ENCODE peak calls at places on chromosomes 3 and 15, in six cellular contexts. F, P, N, O, K and J are unnamed samples.
A peak's percentile ranks its signal among the peaks of the same experiment; 100 is the strongest.

GRCh38 chr15:49678655-49679054 is 57.8 kb downstream of the DTWD1 start:
- DNase-seq in F (no peak), P (no peak), N (no peak), O (no peak), K (no peak), J (no peak)

GRCh38 chr3:113228969-113229368 is 17.6 kb downstream of the BOC start:
- DNase-seq in F (no peak), P (no peak), N (no peak), O (no peak), K (no peak), J (no peak)

GRCh38 chr3:129597792-129598381 is 8.6 kb downstream of the PLXND1 start:
- DNase-seq in F (peak; percentile 75), P (no peak), N (no peak), O (no peak), K (no peak), J (no peak)

GRCh38 chr15:35690698-35691116 is 144.7 kb upstream of the DPH6 start:
- DNase-seq in F (no peak), P (no peak), N (no peak), O (peak; percentile 39), K (no peak), J (no peak)

GRCh38 chr3:57158813-57159678 is 6.1 kb downstream of the IL17RD start:
- DNase-seq in F (no peak), P (no peak), N (no peak), O (no peak), K (no peak), J (no peak)

GRCh38 chr3:70554170-70554569 is 241.7 kb upstream of the MDFIC2 start:
- DNase-seq in F (no peak), P (no peak), N (no peak), O (no peak), K (no peak), J (no peak)

GRCh38 chr3:44280631-44281030 is 38.9 kb downstream of the TOPAZ1 start:
- DNase-seq in F (no peak), P (no peak), N (no peak), O (no peak), K (no peak), J (no peak)

GRCh38 chr3:131608741-131609140 is 106.0 kb upstream of the MRPL3 start:
- DNase-seq in F (no peak), P (no peak), N (no peak), O (no peak), K (no peak), J (no peak)

GRCh38 chr3:101133638-101134037 is 140.4 kb upstream of the ABI3BP start:
- DNase-seq in F (no peak), P (no peak), N (no peak), O (no peak), K (no peak), J (no peak)

GRCh38 chr3:162586591-162586990 is 1090.0 kb downstream of the OTOL1 start:
- DNase-seq in F (no peak), P (peak; percentile 48), N (no peak), O (no peak), K (no peak), J (no peak)

GRCh38 chr3:14761121-14761672 is 57.6 kb upstream of the FGD5 start:
- DNase-seq in F (no peak), P (no peak), N (no peak), O (no peak), K (no peak), J (no peak)

GRCh38 chr15:60396100-60396499 is 1.7 kb downstream of the ANXA2 start:
- DNase-seq in F (no peak), P (peak; percentile 69), N (no peak), O (no peak), K (no peak), J (no peak)

GRCh38 chr3:9088431-9089353 is 125.4 kb upstream of the RAD18 start:
- DNase-seq in F (no peak), P (no peak), N (no peak), O (peak; percentile 26), K (no peak), J (peak; percentile 26)

GRCh38 chr3:129587061-129587460 is 19.4 kb downstream of the PLXND1 start:
- DNase-seq in F (no peak), P (peak; percentile 40), N (no peak), O (no peak), K (peak; percentile 42), J (no peak)

GRCh38 chr3:56870436-56870835 is 68.7 kb upstream of the ARHGEF3 start:
- DNase-seq in F (no peak), P (no peak), N (peak; percentile 13), O (no peak), K (no peak), J (no peak)

GRCh38 chr15:43218908-43219706 is 1.7 kb downstream of the EPB42 start:
- DNase-seq in F (no peak), P (peak; percentile 20), N (no peak), O (no peak), K (no peak), J (no peak)

GRCh38 chr3:172063456-172064432 is 24.4 kb downstream of the FNDC3B start:
- DNase-seq in F (no peak), P (no peak), N (no peak), O (no peak), K (no peak), J (no peak)

GRCh38 chr3:32699429-32699828 is 14.4 kb downstream of the CNOT10 start:
- DNase-seq in F (no peak), P (no peak), N (no peak), O (no peak), K (no peak), J (no peak)

GRCh38 chr3:69320867-69321266 is 65.0 kb downstream of the FRMD4B start:
- DNase-seq in F (no peak), P (no peak), N (no peak), O (peak; percentile 38), K (no peak), J (peak; percentile 14)

GRCh38 chr3:125591116-125591755 is 4.1 kb downstream of the OSBPL11 start:
- DNase-seq in F (no peak), P (no peak), N (no peak), O (no peak), K (no peak), J (no peak)

GRCh38 chr15:65344909-65345275 is 32.9 kb downstream of the IGDCC3 start:
- DNase-seq in F (no peak), P (no peak), N (no peak), O (no peak), K (no peak), J (no peak)

GRCh38 chr15:56533741-56534416 is 68.9 kb upstream of the MNS1 start:
- DNase-seq in F (no peak), P (no peak), N (no peak), O (no peak), K (no peak), J (no peak)

GRCh38 chr3:69203631-69204314 is 81.4 kb upstream of the LMOD3 start:
- DNase-seq in F (no peak), P (no peak), N (no peak), O (no peak), K (no peak), J (no peak)

GRCh38 chr3:114464548-114464947 is 170.7 kb downstream of the TIGIT start:
- DNase-seq in F (no peak), P (no peak), N (no peak), O (no peak), K (no peak), J (no peak)

GRCh38 chr3:10017636-10018292 is 8.5 kb upstream of the FANCD2 start:
- DNase-seq in F (no peak), P (no peak), N (no peak), O (no peak), K (no peak), J (no peak)

GRCh38 chr15:63718590-63719035 is 115.1 kb downstream of the HERC1 start:
- DNase-seq in F (no peak), P (peak; percentile 59), N (peak; percentile 60), O (no peak), K (no peak), J (no peak)

GRCh38 chr3:50493086-50493485 is 10.3 kb downstream of the CACNA2D2 start:
- DNase-seq in F (no peak), P (no peak), N (no peak), O (no peak), K (no peak), J (no peak)

GRCh38 chr3:162034368-162034767 is 537.8 kb downstream of the OTOL1 start:
- DNase-seq in F (no peak), P (no peak), N (no peak), O (no peak), K (no peak), J (no peak)

GRCh38 chr3:86967062-86967461 is 23.9 kb downstream of the VGLL3 start:
- DNase-seq in F (no peak), P (no peak), N (no peak), O (no peak), K (no peak), J (no peak)
- TF ChIP-seq EP300 in F (no peak), P (no peak), N (no peak), O (no peak), K (no peak), J (no peak)

DNA sequence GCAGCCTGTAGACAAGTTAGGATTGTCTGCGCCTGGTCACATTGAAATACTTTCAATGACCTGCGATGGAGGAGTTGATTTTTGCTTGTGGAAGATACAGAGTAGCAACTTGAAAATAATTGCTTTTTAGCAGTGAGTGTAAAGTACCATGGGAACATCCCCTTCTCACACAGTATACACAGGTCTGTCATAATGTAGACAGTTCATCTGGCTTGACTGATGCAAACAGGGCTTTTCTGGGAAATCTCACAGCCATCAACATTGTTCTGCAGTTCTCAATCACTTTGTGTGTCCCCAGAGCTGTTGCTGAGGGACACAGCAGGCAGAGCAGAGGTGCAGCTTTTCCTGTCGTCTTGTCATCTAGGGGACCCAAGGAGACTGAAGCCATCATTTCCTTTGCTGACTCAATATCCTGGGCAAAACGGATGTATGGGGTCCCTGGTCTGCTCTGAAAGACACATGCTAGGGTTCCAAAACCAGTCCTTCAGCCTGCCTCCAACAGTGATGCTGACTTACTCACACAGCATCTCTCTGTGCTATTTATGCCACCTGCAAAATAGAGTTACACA is 5.3 kb upstream of the REC114 start:
- DNase-seq in F (no peak), P (no peak), N (no peak), O (no peak), K (no peak), J (no peak)
- TF ChIP-seq EP300 in F (no peak), P (no peak), N (no peak), O (no peak), K (no peak), J (no peak)

DNA sequence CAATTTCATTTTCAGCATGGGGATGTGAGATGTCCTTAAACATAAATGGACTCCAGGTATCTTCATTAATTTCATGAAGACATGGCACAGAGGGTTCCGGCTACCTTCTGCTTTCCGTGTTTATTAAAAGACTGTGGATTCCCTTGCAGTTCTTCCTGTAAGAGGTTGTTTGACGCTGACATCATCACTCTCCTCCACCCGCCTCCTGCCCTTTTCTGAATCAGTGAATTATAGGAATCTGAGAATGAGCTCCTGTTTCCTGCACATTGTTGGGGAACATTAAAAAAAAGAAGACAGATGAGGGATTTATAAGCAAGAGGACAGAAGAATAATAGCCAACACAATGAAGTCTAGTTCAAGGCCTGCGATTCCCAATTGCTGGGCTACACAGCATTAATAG is 191.3 kb downstream of the LPP start:
- DNase-seq in F (no peak), P (no peak), N (no peak), O (no peak), K (no peak), J (no peak)
- TF ChIP-seq EP300 in F (no peak), P (no peak), N (no peak), O (no peak), K (no peak), J (no peak)

DNA sequence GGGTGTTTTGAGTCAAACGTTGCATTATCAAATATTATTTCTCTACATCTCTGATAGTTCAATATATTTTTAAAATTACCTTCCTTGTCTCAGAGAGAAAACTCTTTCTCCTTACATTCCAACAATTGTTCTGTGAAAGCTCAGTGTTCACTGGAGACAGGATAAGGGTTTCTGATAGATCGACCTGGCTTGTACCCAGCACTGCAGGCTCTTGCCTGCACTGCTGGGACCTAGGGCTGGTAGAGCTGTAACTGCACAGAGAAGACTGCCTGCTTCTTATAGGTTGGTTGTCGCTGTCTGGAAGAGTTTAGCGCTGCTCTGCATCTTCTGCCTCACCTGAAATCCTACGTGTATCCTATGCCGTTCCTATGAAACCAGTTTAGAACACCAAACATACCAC is 249.9 kb upstream of the LRTM1 start:
- DNase-seq in F (no peak), P (no peak), N (no peak), O (no peak), K (no peak), J (no peak)
- TF ChIP-seq EP300 in F (no peak), P (no peak), N (no peak), O (no peak), K (no peak), J (no peak)